ENCODE peak calls at places on chromosome 5, in eight cellular contexts. One of them, this sample, is unnamed.

GRCh38 chr5:44835693-44836092 is 26.9 kb downstream of the MRPS30 start:
- DNase-seq in heart left ventricle: no peak
- DNase-seq in WTC11: no peak
- DNase-seq in HL-60: no peak
- DNase-seq in GM12892: no peak
- DNase-seq in stimulated activated CD4-positive, alpha-beta T cell treated with anti-CD3 and anti-CD28 coated beads, TNF-alpha, amount 100 ng/mL, for 4 hours: no peak
- DNase-seq in GM23248: no peak
- DNase-seq in SHP77: no peak
- DNase-seq in this sample: no peak

GRCh38 chr5:178496661-178497060 is 93.5 kb downstream of the COL23A1 start:
- DNase-seq in heart left ventricle: no peak
- DNase-seq in WTC11: no peak
- DNase-seq in HL-60: peak
- DNase-seq in GM12892: no peak
- DNase-seq in stimulated activated CD4-positive, alpha-beta T cell treated with anti-CD3 and anti-CD28 coated beads, TNF-alpha, amount 100 ng/mL, for 4 hours: no peak
- DNase-seq in GM23248: no peak
- DNase-seq in SHP77: no peak
- DNase-seq in this sample: no peak

GRCh38 chr5:158139161-158139560 is 280.2 kb upstream of the CLINT1 start:
- DNase-seq in heart left ventricle: no peak
- DNase-seq in WTC11: no peak
- DNase-seq in HL-60: no peak
- DNase-seq in GM12892: no peak
- DNase-seq in stimulated activated CD4-positive, alpha-beta T cell treated with anti-CD3 and anti-CD28 coated beads, TNF-alpha, amount 100 ng/mL, for 4 hours: no peak
- DNase-seq in GM23248: peak
- DNase-seq in SHP77: no peak
- DNase-seq in this sample: no peak

GRCh38 chr5:1249366-1250280 is 24.4 kb downstream of the SLC6A18 start:
- DNase-seq in heart left ventricle: no peak
- DNase-seq in WTC11: no peak
- DNase-seq in HL-60: no peak
- DNase-seq in GM12892: no peak
- DNase-seq in stimulated activated CD4-positive, alpha-beta T cell treated with anti-CD3 and anti-CD28 coated beads, TNF-alpha, amount 100 ng/mL, for 4 hours: no peak
- DNase-seq in GM23248: no peak
- DNase-seq in SHP77: no peak
- DNase-seq in this sample: no peak

GRCh38 chr5:80963966-80964481 is 3.9 kb downstream of the RASGRF2 start:
- DNase-seq in heart left ventricle: no peak
- DNase-seq in WTC11: no peak
- DNase-seq in HL-60: no peak
- DNase-seq in GM12892: no peak
- DNase-seq in stimulated activated CD4-positive, alpha-beta T cell treated with anti-CD3 and anti-CD28 coated beads, TNF-alpha, amount 100 ng/mL, for 4 hours: no peak
- DNase-seq in GM23248: no peak
- DNase-seq in SHP77: no peak
- DNase-seq in this sample: no peak

GRCh38 chr5:167982-168660 is 23.2 kb upstream of the LRRC14B start:
- DNase-seq in heart left ventricle: no peak
- DNase-seq in WTC11: peak
- DNase-seq in HL-60: no peak
- DNase-seq in GM12892: peak
- DNase-seq in stimulated activated CD4-positive, alpha-beta T cell treated with anti-CD3 and anti-CD28 coated beads, TNF-alpha, amount 100 ng/mL, for 4 hours: no peak
- DNase-seq in GM23248: peak
- DNase-seq in SHP77: no peak
- DNase-seq in this sample: no peak

GRCh38 chr5:41071975-41072374 is 833 bp upstream of the MROH2B start:
- DNase-seq in heart left ventricle: no peak
- DNase-seq in WTC11: no peak
- DNase-seq in HL-60: no peak
- DNase-seq in GM12892: no peak
- DNase-seq in stimulated activated CD4-positive, alpha-beta T cell treated with anti-CD3 and anti-CD28 coated beads, TNF-alpha, amount 100 ng/mL, for 4 hours: no peak
- DNase-seq in GM23248: peak
- DNase-seq in SHP77: no peak
- DNase-seq in this sample: no peak

GRCh38 chr5:13627673-13628454 is 316.6 kb downstream of the DNAH5 start:
- DNase-seq in heart left ventricle: no peak
- DNase-seq in WTC11: no peak
- DNase-seq in HL-60: no peak
- DNase-seq in GM12892: no peak
- DNase-seq in stimulated activated CD4-positive, alpha-beta T cell treated with anti-CD3 and anti-CD28 coated beads, TNF-alpha, amount 100 ng/mL, for 4 hours: no peak
- DNase-seq in GM23248: no peak
- DNase-seq in SHP77: no peak
- DNase-seq in this sample: no peak

GRCh38 chr5:159048298-159048697 is 51.4 kb downstream of the EBF1 start:
- DNase-seq in heart left ventricle: no peak
- DNase-seq in WTC11: no peak
- DNase-seq in HL-60: no peak
- DNase-seq in GM12892: no peak
- DNase-seq in stimulated activated CD4-positive, alpha-beta T cell treated with anti-CD3 and anti-CD28 coated beads, TNF-alpha, amount 100 ng/mL, for 4 hours: no peak
- DNase-seq in GM23248: no peak
- DNase-seq in SHP77: no peak
- DNase-seq in this sample: no peak

GRCh38 chr5:16826379-16827125 is 109.5 kb downstream of the MYO10 start:
- DNase-seq in heart left ventricle: no peak
- DNase-seq in WTC11: no peak
- DNase-seq in HL-60: no peak
- DNase-seq in GM12892: no peak
- DNase-seq in stimulated activated CD4-positive, alpha-beta T cell treated with anti-CD3 and anti-CD28 coated beads, TNF-alpha, amount 100 ng/mL, for 4 hours: no peak
- DNase-seq in GM23248: peak
- DNase-seq in SHP77: no peak
- DNase-seq in this sample: no peak

GRCh38 chr5:159605585-159605984 is 275.3 kb upstream of the IL12B start:
- DNase-seq in heart left ventricle: no peak
- DNase-seq in WTC11: no peak
- DNase-seq in HL-60: no peak
- DNase-seq in GM12892: no peak
- DNase-seq in stimulated activated CD4-positive, alpha-beta T cell treated with anti-CD3 and anti-CD28 coated beads, TNF-alpha, amount 100 ng/mL, for 4 hours: no peak
- DNase-seq in GM23248: no peak
- DNase-seq in SHP77: no peak
- DNase-seq in this sample: no peak

GRCh38 chr5:64769856-64770255 is 1.1 kb downstream of the CWC27 start:
- DNase-seq in heart left ventricle: no peak
- DNase-seq in WTC11: no peak
- DNase-seq in HL-60: no peak
- DNase-seq in GM12892: no peak
- DNase-seq in stimulated activated CD4-positive, alpha-beta T cell treated with anti-CD3 and anti-CD28 coated beads, TNF-alpha, amount 100 ng/mL, for 4 hours: no peak
- DNase-seq in GM23248: no peak
- DNase-seq in SHP77: no peak
- DNase-seq in this sample: no peak

GRCh38 chr5:173317852-173318251 is 10.4 kb downstream of the STC2 start:
- DNase-seq in heart left ventricle: no peak
- DNase-seq in WTC11: no peak
- DNase-seq in HL-60: no peak
- DNase-seq in GM12892: no peak
- DNase-seq in stimulated activated CD4-positive, alpha-beta T cell treated with anti-CD3 and anti-CD28 coated beads, TNF-alpha, amount 100 ng/mL, for 4 hours: no peak
- DNase-seq in GM23248: no peak
- DNase-seq in SHP77: no peak
- DNase-seq in this sample: no peak

GRCh38 chr5:157351386-157352089 is 85.6 kb downstream of the CYFIP2 start:
- DNase-seq in heart left ventricle: no peak
- DNase-seq in WTC11: no peak
- DNase-seq in HL-60: no peak
- DNase-seq in GM12892: no peak
- DNase-seq in stimulated activated CD4-positive, alpha-beta T cell treated with anti-CD3 and anti-CD28 coated beads, TNF-alpha, amount 100 ng/mL, for 4 hours: no peak
- DNase-seq in GM23248: no peak
- DNase-seq in SHP77: no peak
- DNase-seq in this sample: no peak

GRCh38 chr5:150114102-150114641 is 27.8 kb upstream of the CSF1R start:
- DNase-seq in heart left ventricle: no peak
- DNase-seq in WTC11: no peak
- DNase-seq in HL-60: no peak
- DNase-seq in GM12892: no peak
- DNase-seq in stimulated activated CD4-positive, alpha-beta T cell treated with anti-CD3 and anti-CD28 coated beads, TNF-alpha, amount 100 ng/mL, for 4 hours: no peak
- DNase-seq in GM23248: no peak
- DNase-seq in SHP77: no peak
- DNase-seq in this sample: no peak

GRCh38 chr5:95818181-95819147 is 4.1 kb downstream of the GLRX start:
- DNase-seq in heart left ventricle: no peak
- DNase-seq in WTC11: no peak
- DNase-seq in HL-60: peak
- DNase-seq in GM12892: no peak
- DNase-seq in stimulated activated CD4-positive, alpha-beta T cell treated with anti-CD3 and anti-CD28 coated beads, TNF-alpha, amount 100 ng/mL, for 4 hours: no peak
- DNase-seq in GM23248: no peak
- DNase-seq in SHP77: no peak
- DNase-seq in this sample: no peak

GRCh38 chr5:14595189-14595588 is 13.6 kb downstream of the OTULINL start:
- DNase-seq in heart left ventricle: no peak
- DNase-seq in WTC11: no peak
- DNase-seq in HL-60: peak
- DNase-seq in GM12892: peak
- DNase-seq in stimulated activated CD4-positive, alpha-beta T cell treated with anti-CD3 and anti-CD28 coated beads, TNF-alpha, amount 100 ng/mL, for 4 hours: no peak
- DNase-seq in GM23248: no peak
- DNase-seq in SHP77: no peak
- DNase-seq in this sample: no peak

GRCh38 chr5:96254980-96255681 is 177.9 kb downstream of the PCSK1 start:
- DNase-seq in heart left ventricle: no peak
- DNase-seq in WTC11: no peak
- DNase-seq in HL-60: no peak
- DNase-seq in GM12892: no peak
- DNase-seq in stimulated activated CD4-positive, alpha-beta T cell treated with anti-CD3 and anti-CD28 coated beads, TNF-alpha, amount 100 ng/mL, for 4 hours: no peak
- DNase-seq in GM23248: peak
- DNase-seq in SHP77: no peak
- DNase-seq in this sample: no peak

This sample was measured in activated T-cell treated with anti-CD3 and anti-CD28 coated beads for 4 hours.